ENCODE peak calls at places on chromosomes 3 and 15, in six cellular contexts. X is astrocyte of the spinal cord, I is GM12892, B is hippocampal formation, R is endothelial cell, H is GF-D8. D is an unnamed sample.
A peak's percentile ranks its signal among the peaks of the same experiment; 100 is the strongest.

GRCh38 chr15:88233921-88234320 is 22.6 kb downstream of the NTRK3 start:
- DNase-seq in X (no peak), H (no peak), B (no peak), R (no peak), I (no peak), D (no peak)

GRCh38 chr15:101052681-101053121 is 133.5 kb downstream of the LRRK1 start:
- DNase-seq in H (no peak), B (no peak), X (no peak), I (no peak), R (no peak), D (no peak)

GRCh38 chr15:28975766-28976179 is 90.0 kb downstream of the APBA2 start:
- DNase-seq in H (no peak), B (no peak), X (peak; percentile 59), I (peak; percentile 33), R (peak; percentile 65), D (peak; percentile 41)

GRCh38 chr3:42222942-42223693 is 42.9 kb downstream of the CCK start:
- DNase-seq in X (no peak), R (no peak), B (no peak), H (no peak), I (no peak), D (no peak)

GRCh38 chr3:38730281-38730680 is 80.8 kb upstream of the SCN5A start:
- DNase-seq in B (no peak), R (no peak), X (peak; percentile 61), H (no peak), I (no peak), D (no peak)

GRCh38 chr3:172622916-172623700 is 87.8 kb downstream of the NCEH1 start:
- DNase-seq in H (no peak), R (peak; percentile 45), I (no peak), B (no peak), X (peak; percentile 79), D (no peak)

GRCh38 chr3:120040813-120041377 is 53.4 kb downstream of the GSK3B start:
- DNase-seq in R (no peak), I (no peak), X (no peak), B (no peak), H (no peak), D (no peak)

GRCh38 chr3:5299146-5299545 is 111.6 kb downstream of the EDEM1 start:
- DNase-seq in R (no peak), H (no peak), I (no peak), B (no peak), X (no peak), D (no peak)

GRCh38 chr15:92708635-92709034 is 53.1 kb upstream of the FAM174B start:
- DNase-seq in I (no peak), B (no peak), H (no peak), X (no peak), R (no peak), D (no peak)

GRCh38 chr3:18098960-18099587 is 326.1 kb downstream of the SATB1 start:
- DNase-seq in B (no peak), I (no peak), H (no peak), R (no peak), X (peak; percentile 90), D (no peak)